ENCODE peak calls at places on chromosomes 5 and 9, in four cellular contexts. K is HepG2, A is K562, M is GM12878. B is an unnamed sample.

GRCh38 chr5:15807248-15807647 is 307.3 kb downstream of the FBXL7 start:
- DNase-seq in K (no peak), M (no peak), A (no peak), B (no peak)

GRCh38 chr5:6601271-6601670 is 31.6 kb downstream of the NSUN2 start:
- DNase-seq in M (no peak), K (no peak), A (no peak), B (no peak)

GRCh38 chr9:7597716-7598115 is 201.9 kb downstream of the DMAC1 start:
- DNase-seq in A (no peak), M (no peak), K (no peak), B (no peak)

GRCh38 chr9:105338308-105338707 is 93.9 kb downstream of the SLC44A1 start:
- DNase-seq in A (no peak), M (no peak), K (no peak), B (no peak)

GRCh38 chr5:39355324-39355723 is 9.0 kb downstream of the C9 start:
- DNase-seq in M (no peak), A (no peak), K (no peak), B (no peak)

GRCh38 chr5:177116631-177117373 is 16.8 kb upstream of the NSD1 start:
- DNase-seq in K (no peak), M (no peak), A (peak; percentile 97), B (no peak)

GRCh38 chr5:150638053-150638444 is 2.4 kb upstream of the SYNPO start:
- DNase-seq in A (no peak), M (no peak), K (no peak), B (no peak)

GRCh38 chr9:68685770-68686169 is 19.3 kb upstream of the PIP5K1B start:
- DNase-seq in M (no peak), K (peak; percentile 53), A (peak; percentile 68), B (peak; percentile 7)

GRCh38 chr5:116557669-116558271 is 16.9 kb downstream of the SEMA6A start:
- DNase-seq in A (peak; percentile 22), K (peak; percentile 39), M (no peak), B (peak; percentile 54)

GRCh38 chr5:62137628-62138027 is 168.4 kb upstream of the KIF2A start:
- DNase-seq in M (no peak), A (no peak), K (no peak), B (no peak)

GRCh38 chr9:79577969-79578723 is 6.4 kb downstream of the TLE4 start:
- DNase-seq in K (no peak), M (no peak), A (no peak), B (no peak)

GRCh38 chr9:90801507-90802289 is at the start of gene SYK:
- DNase-seq in M (no peak), A (peak; percentile 54), K (no peak), B (peak; percentile 83)

GRCh38 chr5:20113031-20113685 is 125.2 kb upstream of the CDH18 start:
- DNase-seq in M (no peak), K (no peak), A (no peak), B (no peak)

GRCh38 chr9:34413229-34413852 is 36.6 kb upstream of the MYORG start:
- DNase-seq in A (peak; percentile 59), K (peak; percentile 31), M (no peak), B (peak; percentile 51)

GRCh38 chr5:154970759-154971158 is 29.9 kb downstream of the MRPL22 start:
- DNase-seq in M (no peak), A (no peak), K (peak; percentile 81), B (no peak)

GRCh38 chr5:179212870-179213269 is 132.4 kb downstream of the ADAMTS2 start:
- DNase-seq in A (no peak), K (no peak), M (no peak), B (no peak)

GRCh38 chr5:122192883-122193496 is 63.6 kb downstream of the ZNF474 start:
- DNase-seq in A (peak; percentile 52), M (peak; percentile 11), K (peak; percentile 44), B (peak; percentile 46)

GRCh38 chr9:683509-684021 is 157.9 kb upstream of the DMRT1 start:
- DNase-seq in A (no peak), K (no peak), M (no peak), B (no peak)

GRCh38 chr5:32044904-32045303 is 129.2 kb downstream of the GOLPH3 start:
- DNase-seq in M (no peak), A (no peak), K (no peak), B (no peak)

GRCh38 chr9:107484117-107484723 is 5.3 kb downstream of the KLF4 start:
- DNase-seq in A (peak; percentile 50), K (peak; percentile 68), M (peak; percentile 7), B (peak; percentile 73)

GRCh38 chr5:16492398-16493175 is 27.0 kb upstream of the ZNF622 start:
- DNase-seq in A (no peak), M (no peak), K (no peak), B (no peak)

GRCh38 chr5:74575741-74576538 is 64.6 kb downstream of the ENC1 start:
- DNase-seq in A (no peak), M (no peak), K (no peak), B (peak; percentile 30)
- TF ChIP-seq JUND in A (no peak), M (no peak), K (no peak), B (no peak)

DNA sequence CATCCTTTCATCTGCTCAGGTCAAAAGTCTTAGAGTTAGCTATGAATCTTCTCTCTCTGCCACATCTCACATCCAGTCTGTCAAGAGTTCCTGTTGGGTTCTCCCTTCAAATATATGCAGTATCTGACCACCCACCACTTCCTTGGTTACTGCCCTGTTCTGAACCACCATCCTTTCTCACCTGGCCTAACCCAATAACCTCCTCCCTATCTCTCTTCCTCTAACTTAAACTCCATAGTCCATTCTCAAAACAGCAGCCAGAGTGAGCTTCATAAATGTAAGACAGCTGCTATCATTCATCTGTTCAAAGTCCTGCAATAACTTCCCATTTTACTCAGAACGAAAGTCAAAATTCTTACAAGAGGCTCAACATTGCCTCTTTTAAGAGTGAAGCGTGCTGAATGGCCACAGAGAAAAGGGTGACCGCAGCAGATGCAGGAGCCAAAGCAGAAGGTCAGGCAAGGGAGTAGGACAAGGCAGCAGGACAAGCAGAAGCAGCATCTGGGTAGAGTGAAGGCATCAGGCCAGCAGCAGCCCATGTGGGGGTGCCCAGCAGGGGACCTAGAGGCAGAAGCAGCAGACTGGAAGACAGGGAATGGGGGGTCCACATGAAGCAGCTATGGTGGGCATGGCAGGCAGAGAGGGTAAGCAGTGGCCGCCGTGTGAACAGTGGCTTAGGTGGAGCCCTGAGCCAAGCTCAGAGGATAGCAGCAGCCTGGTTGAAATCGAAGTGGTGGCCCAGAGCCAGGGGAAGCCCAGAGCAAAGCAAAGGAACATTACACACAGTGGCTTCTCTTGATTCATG is 39.3 kb upstream of the CDC42SE2 start:
- DNase-seq in A (no peak), M (peak; percentile 96), K (no peak), B (no peak)
- TF ChIP-seq JUND in A (no peak), M (peak; percentile 93), K (no peak), B (no peak)

GRCh38 chr9:128160603-128160987 is 530 bp downstream of the BBLN start:
- DNase-seq in A (peak; percentile 81), M (no peak), K (no peak), B (peak; percentile 41)
- TF ChIP-seq JUND in A (no peak), M (no peak), K (no peak), B (no peak)

GRCh38 chr9:131735238-131736181 is 4.4 kb downstream of the RAPGEF1 start:
- DNase-seq in A (no peak), K (peak; percentile 94), M (no peak), B (no peak)
- TF ChIP-seq JUND in A (no peak), K (peak; percentile 92), M (no peak), B (no peak)

DNA sequence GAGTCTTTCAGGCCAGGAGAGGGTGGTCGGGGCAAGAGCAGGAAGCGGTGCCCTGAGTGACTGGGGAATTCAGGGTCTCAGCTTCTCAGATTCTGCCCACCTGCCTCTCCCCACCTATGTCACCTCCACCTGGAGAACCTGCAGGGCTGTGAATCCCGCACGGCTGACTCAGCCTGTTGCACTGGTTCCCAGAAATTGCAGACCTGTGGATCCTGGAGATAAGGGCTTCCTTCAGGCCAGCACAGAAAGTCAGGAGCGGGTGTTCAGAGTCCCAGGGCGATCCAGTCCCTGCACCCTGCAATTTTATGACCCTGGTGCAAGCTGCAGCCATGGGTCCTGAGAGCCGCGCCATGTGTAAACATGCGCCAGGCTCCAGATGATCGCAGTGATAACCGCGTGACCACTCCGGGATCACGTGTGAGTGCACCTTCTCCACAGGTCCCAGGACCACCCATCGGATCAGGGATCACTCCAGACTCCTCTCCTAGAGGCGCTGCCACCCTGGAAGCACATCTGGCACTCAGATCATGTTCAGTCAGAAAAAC is 17.8 kb downstream of the IRX4 start:
- DNase-seq in K (no peak), A (no peak), M (no peak), B (peak; percentile 81)
- TF ChIP-seq JUND in K (no peak), A (no peak), M (no peak), B (no peak)

DNA sequence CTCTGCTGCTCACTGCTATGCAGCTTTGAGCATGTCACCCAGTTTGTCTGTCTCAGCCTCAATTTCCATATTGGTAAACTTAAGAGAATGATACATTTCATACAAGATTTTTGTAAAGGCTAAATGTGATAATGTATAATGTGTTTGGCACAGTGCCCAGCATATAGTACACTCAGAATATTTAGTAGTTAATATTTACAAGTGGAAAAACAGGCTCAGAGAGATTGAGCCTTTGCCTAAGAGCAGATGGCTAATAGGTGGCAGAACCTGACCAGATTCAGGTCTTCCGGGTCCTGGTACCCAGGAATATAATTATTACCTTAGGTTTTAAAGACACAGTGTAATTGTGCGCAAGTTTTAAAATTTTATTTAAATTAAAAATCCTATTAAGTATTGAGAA is 46.8 kb upstream of the KIAA1958 start:
- DNase-seq in A (no peak), K (no peak), M (no peak), B (no peak)
- TF ChIP-seq JUND in A (no peak), K (no peak), M (no peak), B (no peak)

GRCh38 chr9:37033141-37033540 is 927 bp downstream of the PAX5 start:
- DNase-seq in K (no peak), M (no peak), A (no peak), B (no peak)

GRCh38 chr9:37033753-37034319 is at the start of gene PAX5:
- DNase-seq in A (no peak), M (no peak), K (no peak), B (no peak)

GRCh38 chr9:37034938-37035471 is 937 bp upstream of the PAX5 start:
- DNase-seq in K (no peak), A (no peak), M (no peak), B (no peak)

GRCh38 chr9:37035472-37036236 is 1.6 kb upstream of the PAX5 start:
- DNase-seq in K (no peak), M (no peak), A (no peak), B (no peak)

GRCh38 chr9:37034320-37034937 is 361 bp upstream of the PAX5 start:
- DNase-seq in K (no peak), A (no peak), M (no peak), B (no peak)
- TF ChIP-seq JUND in K (no peak), A (no peak), M (no peak), B (no peak)

B was measured in T47D.